ENCODE peak calls at places on chromosome 16, in five cellular contexts. One of them, this sample, is unnamed. For H3K4me1, the result is how much of the 10 kb centered on the place peaks cover.

GRCh38 chr16:83215417-83216001 is 588.7 kb downstream of the CDH13 start:
- DNase-seq in OCI-LY7: peak
- DNase-seq in neural progenitor cell: peak
- DNase-seq in hepatocyte: peak
- DNase-seq in PC-9: peak
- DNase-seq in this sample: peak

GRCh38 chr16:70767377-70768204 is 33.4 kb downstream of the VAC14 start:
- DNase-seq in OCI-LY7: no peak
- DNase-seq in neural progenitor cell: no peak
- DNase-seq in hepatocyte: no peak
- DNase-seq in PC-9: peak
- DNase-seq in this sample: peak

GRCh38 chr16:12320298-12320706 is 343.8 kb downstream of the SNX29 start:
- DNase-seq in OCI-LY7: peak
- DNase-seq in neural progenitor cell: no peak
- DNase-seq in hepatocyte: no peak
- DNase-seq in PC-9: no peak
- DNase-seq in this sample: peak

GRCh38 chr16:65722429-65722828 is 600.6 kb upstream of the CDH11 start:
- DNase-seq in OCI-LY7: no peak
- DNase-seq in neural progenitor cell: no peak
- DNase-seq in hepatocyte: no peak
- DNase-seq in PC-9: no peak
- DNase-seq in this sample: no peak

GRCh38 chr16:11677451-11677951 is 9.2 kb downstream of the SNN start:
- DNase-seq in OCI-LY7: peak
- DNase-seq in neural progenitor cell: no peak
- DNase-seq in hepatocyte: no peak
- DNase-seq in PC-9: no peak
- DNase-seq in this sample: peak

GRCh38 chr16:87420401-87421368 is 28.5 kb downstream of the MAP1LC3B start:
- DNase-seq in OCI-LY7: peak
- DNase-seq in neural progenitor cell: no peak
- DNase-seq in hepatocyte: no peak
- DNase-seq in PC-9: no peak
- DNase-seq in this sample: no peak

GRCh38 chr16:87645802-87646201 is 43.5 kb downstream of the JPH3 start:
- DNase-seq in OCI-LY7: no peak
- DNase-seq in neural progenitor cell: no peak
- DNase-seq in hepatocyte: no peak
- DNase-seq in PC-9: no peak
- DNase-seq in this sample: peak

GRCh38 chr16:12511308-12511707 is 292.4 kb downstream of the CPPED1 start:
- DNase-seq in OCI-LY7: no peak
- DNase-seq in neural progenitor cell: no peak
- DNase-seq in hepatocyte: no peak
- DNase-seq in PC-9: no peak
- DNase-seq in this sample: no peak

GRCh38 chr16:69762843-69763556 is 868 bp downstream of the WWP2 start:
- DNase-seq in OCI-LY7: peak
- DNase-seq in neural progenitor cell: peak
- DNase-seq in hepatocyte: peak
- DNase-seq in PC-9: no peak
- DNase-seq in this sample: no peak

GRCh38 chr16:19095699-19096098 is 18.1 kb upstream of the ITPRIPL2 start:
- DNase-seq in OCI-LY7: no peak
- DNase-seq in neural progenitor cell: no peak
- DNase-seq in hepatocyte: no peak
- DNase-seq in PC-9: peak
- DNase-seq in this sample: no peak

GRCh38 chr16:27776556-27776955 is 226.6 kb downstream of the KATNIP start:
- DNase-seq in OCI-LY7: no peak
- DNase-seq in neural progenitor cell: no peak
- DNase-seq in hepatocyte: no peak
- DNase-seq in PC-9: no peak
- DNase-seq in this sample: peak

GRCh38 chr16:4113358-4114256 is 2.6 kb downstream of the ADCY9 start:
- DNase-seq in OCI-LY7: no peak
- DNase-seq in neural progenitor cell: no peak
- DNase-seq in hepatocyte: no peak
- DNase-seq in PC-9: no peak
- DNase-seq in this sample: peak

GRCh38 chr16:76527244-76527643 is 250.0 kb downstream of the CNTNAP4 start:
- DNase-seq in OCI-LY7: no peak
- DNase-seq in neural progenitor cell: no peak
- DNase-seq in hepatocyte: no peak
- DNase-seq in PC-9: no peak
- DNase-seq in this sample: no peak

GRCh38 chr16:86044881-86045600 is 146.1 kb downstream of the IRF8 start:
- DNase-seq in OCI-LY7: peak
- DNase-seq in neural progenitor cell: no peak
- DNase-seq in hepatocyte: no peak
- DNase-seq in PC-9: no peak
- DNase-seq in this sample: no peak

GRCh38 chr16:87778830-87779579 is 13.2 kb upstream of the KLHDC4 start:
- DNase-seq in OCI-LY7: peak
- DNase-seq in neural progenitor cell: peak
- DNase-seq in hepatocyte: peak
- DNase-seq in PC-9: peak
- DNase-seq in this sample: peak

GRCh38 chr16:85506358-85506911 is 106.7 kb upstream of the GSE1 start:
- DNase-seq in OCI-LY7: no peak
- DNase-seq in neural progenitor cell: no peak
- DNase-seq in hepatocyte: no peak
- DNase-seq in PC-9: no peak
- DNase-seq in this sample: no peak

GRCh38 chr16:55179858-55180585 is 144.0 kb upstream of the IRX6 start:
- DNase-seq in OCI-LY7: no peak
- DNase-seq in neural progenitor cell: peak
- DNase-seq in hepatocyte: no peak
- DNase-seq in PC-9: no peak
- DNase-seq in this sample: no peak

GRCh38 chr16:2194166-2194834 is 2.1 kb downstream of the CASKIN1 start:
- DNase-seq in OCI-LY7: no peak
- DNase-seq in neural progenitor cell: peak
- DNase-seq in hepatocyte: peak
- DNase-seq in PC-9: peak
- DNase-seq in this sample: peak

GRCh38 chr16:71507061-71507460 is 17.9 kb upstream of the ZNF19 start:
- DNase-seq in OCI-LY7: no peak
- DNase-seq in neural progenitor cell: no peak
- DNase-seq in hepatocyte: no peak
- DNase-seq in PC-9: no peak
- DNase-seq in this sample: no peak

GRCh38 chr16:27238591-27238990 is 30.0 kb downstream of the NSMCE1 start:
- DNase-seq in OCI-LY7: no peak
- DNase-seq in neural progenitor cell: no peak
- DNase-seq in hepatocyte: no peak
- DNase-seq in PC-9: no peak
- DNase-seq in this sample: peak

GRCh38 chr16:87582221-87582965 is 19.9 kb upstream of the JPH3 start:
- DNase-seq in OCI-LY7: no peak
- DNase-seq in neural progenitor cell: peak
- DNase-seq in hepatocyte: no peak
- DNase-seq in PC-9: peak
- DNase-seq in this sample: peak

GRCh38 chr16:65120811-65121721 is 797 bp downstream of the CDH11 start:
- DNase-seq in OCI-LY7: no peak
- DNase-seq in neural progenitor cell: peak
- DNase-seq in hepatocyte: peak
- DNase-seq in PC-9: no peak
- DNase-seq in this sample: peak

GRCh38 chr16:30977502-30977901 is 7.5 kb upstream of the HSD3B7 start:
- DNase-seq in OCI-LY7: no peak
- DNase-seq in neural progenitor cell: peak
- DNase-seq in hepatocyte: no peak
- DNase-seq in PC-9: no peak
- DNase-seq in this sample: no peak

GRCh38 chr16:3745751-3746355 is 28.5 kb upstream of the TRAP1 start:
- DNase-seq in OCI-LY7: no peak
- DNase-seq in neural progenitor cell: no peak
- DNase-seq in hepatocyte: no peak
- DNase-seq in PC-9: no peak
- DNase-seq in this sample: peak

GRCh38 chr16:9827062-9827752 is 355.0 kb downstream of the GRIN2A start:
- DNase-seq in OCI-LY7: no peak
- DNase-seq in neural progenitor cell: peak
- DNase-seq in hepatocyte: no peak
- DNase-seq in PC-9: no peak
- DNase-seq in this sample: no peak

GRCh38 chr16:85151603-85152413 is 39.5 kb upstream of the CIBAR2 start:
- DNase-seq in OCI-LY7: no peak
- DNase-seq in neural progenitor cell: no peak
- DNase-seq in hepatocyte: peak
- DNase-seq in PC-9: peak
- DNase-seq in this sample: peak

GRCh38 chr16:73447850-73448249 is 399.9 kb upstream of the ZFHX3 start:
- DNase-seq in OCI-LY7: no peak
- DNase-seq in neural progenitor cell: no peak
- DNase-seq in hepatocyte: no peak
- DNase-seq in PC-9: no peak
- DNase-seq in this sample: no peak

GRCh38 chr16:66366433-66367299 is at the start of gene CDH5:
- DNase-seq in OCI-LY7: no peak
- DNase-seq in neural progenitor cell: no peak
- DNase-seq in hepatocyte: no peak
- DNase-seq in PC-9: no peak
- DNase-seq in this sample: no peak

GRCh38 chr16:10862432-10862831 is 14.6 kb upstream of the CIITA start:
- DNase-seq in OCI-LY7: no peak
- DNase-seq in neural progenitor cell: no peak
- DNase-seq in hepatocyte: no peak
- DNase-seq in PC-9: peak
- DNase-seq in this sample: peak

GRCh38 chr16:70304892-70305448 is 6.0 kb downstream of the DDX19B start:
- DNase-seq in OCI-LY7: no peak
- DNase-seq in neural progenitor cell: no peak
- DNase-seq in hepatocyte: no peak
- DNase-seq in PC-9: peak
- DNase-seq in this sample: peak

GRCh38 chr16:68086860-68087268 is 1.7 kb downstream of the NFATC3 start:
- DNase-seq in OCI-LY7: no peak
- DNase-seq in neural progenitor cell: no peak
- DNase-seq in hepatocyte: no peak
- DNase-seq in PC-9: no peak
- DNase-seq in this sample: no peak

GRCh38 chr16:68086336-68086821 is 1.2 kb downstream of the NFATC3 start:
- DNase-seq in OCI-LY7: no peak
- DNase-seq in neural progenitor cell: peak
- DNase-seq in hepatocyte: no peak
- DNase-seq in PC-9: no peak
- DNase-seq in this sample: peak

GRCh38 chr16:68084504-68085258 is 489 bp upstream of the NFATC3 start:
- DNase-seq in OCI-LY7: peak
- DNase-seq in neural progenitor cell: peak
- DNase-seq in hepatocyte: peak
- DNase-seq in PC-9: peak
- DNase-seq in this sample: peak

GRCh38 chr16:68083861-68084503 is 1.2 kb upstream of the NFATC3 start:
- DNase-seq in OCI-LY7: no peak
- DNase-seq in neural progenitor cell: peak
- DNase-seq in hepatocyte: peak
- DNase-seq in PC-9: peak
- DNase-seq in this sample: peak

GRCh38 chr16:68085259-68086071 is at the start of gene NFATC3:
- DNase-seq in OCI-LY7: peak
- DNase-seq in neural progenitor cell: peak
- DNase-seq in hepatocyte: peak
- DNase-seq in PC-9: peak
- DNase-seq in this sample: peak
- H3K4me1 ChIP-seq in OCI-LY7: half or more
- H3K4me1 ChIP-seq in neural progenitor cell: under half
- H3K4me1 ChIP-seq in hepatocyte: under half
- H3K4me1 ChIP-seq in PC-9: under half
- H3K4me1 ChIP-seq in this sample: under half

GRCh38 chr16:58409316-58409973 is 17.2 kb downstream of the GINS3 start:
- DNase-seq in OCI-LY7: no peak
- DNase-seq in neural progenitor cell: no peak
- DNase-seq in hepatocyte: no peak
- DNase-seq in PC-9: peak
- DNase-seq in this sample: peak
- H3K4me2 ChIP-seq in OCI-LY7: no peak
- H3K4me2 ChIP-seq in neural progenitor cell: peak
- H3K4me2 ChIP-seq in hepatocyte: no peak
- H3K4me2 ChIP-seq in PC-9: peak
- H3K4me2 ChIP-seq in this sample: no peak

GRCh38 chr16:80585764-80586163 is 45.0 kb downstream of the DYNLRB2 start:
- DNase-seq in OCI-LY7: no peak
- DNase-seq in neural progenitor cell: no peak
- DNase-seq in hepatocyte: no peak
- DNase-seq in PC-9: no peak
- DNase-seq in this sample: no peak

GRCh38 chr16:80583466-80583865 is 42.7 kb downstream of the DYNLRB2 start:
- DNase-seq in OCI-LY7: no peak
- DNase-seq in neural progenitor cell: no peak
- DNase-seq in hepatocyte: no peak
- DNase-seq in PC-9: no peak
- DNase-seq in this sample: no peak

GRCh38 chr16:80577485-80578280 is 36.9 kb downstream of the DYNLRB2 start:
- DNase-seq in OCI-LY7: no peak
- DNase-seq in neural progenitor cell: no peak
- DNase-seq in hepatocyte: peak
- DNase-seq in PC-9: no peak
- DNase-seq in this sample: no peak

GRCh38 chr16:80576343-80576912 is 35.6 kb downstream of the DYNLRB2 start:
- DNase-seq in OCI-LY7: no peak
- DNase-seq in neural progenitor cell: no peak
- DNase-seq in hepatocyte: no peak
- DNase-seq in PC-9: no peak
- DNase-seq in this sample: no peak

GRCh38 chr16:80580109-80580832 is 39.5 kb downstream of the DYNLRB2 start:
- DNase-seq in OCI-LY7: no peak
- DNase-seq in neural progenitor cell: no peak
- DNase-seq in hepatocyte: no peak
- DNase-seq in PC-9: no peak
- DNase-seq in this sample: peak
- TF ChIP-seq CTCF in OCI-LY7: no peak
- TF ChIP-seq CTCF in neural progenitor cell: no peak
- TF ChIP-seq CTCF in hepatocyte: no peak
- TF ChIP-seq CTCF in PC-9: no peak
- TF ChIP-seq CTCF in this sample: no peak

GRCh38 chr16:22302776-22303363 is 5.7 kb downstream of the POLR3E start:
- DNase-seq in OCI-LY7: no peak
- DNase-seq in neural progenitor cell: no peak
- DNase-seq in hepatocyte: no peak
- DNase-seq in PC-9: no peak
- DNase-seq in this sample: peak

GRCh38 chr16:22306788-22307187 is 9.6 kb downstream of the POLR3E start:
- DNase-seq in OCI-LY7: no peak
- DNase-seq in neural progenitor cell: no peak
- DNase-seq in hepatocyte: no peak
- DNase-seq in PC-9: no peak
- DNase-seq in this sample: no peak

GRCh38 chr16:22300427-22301071 is 3.3 kb downstream of the POLR3E start:
- DNase-seq in OCI-LY7: peak
- DNase-seq in neural progenitor cell: peak
- DNase-seq in hepatocyte: peak
- DNase-seq in PC-9: peak
- DNase-seq in this sample: peak

GRCh38 chr16:22307838-22308237 is 10.6 kb downstream of the POLR3E start:
- DNase-seq in OCI-LY7: no peak
- DNase-seq in neural progenitor cell: no peak
- DNase-seq in hepatocyte: no peak
- DNase-seq in PC-9: no peak
- DNase-seq in this sample: no peak

GRCh38 chr16:22304411-22304810 is 7.2 kb downstream of the POLR3E start:
- DNase-seq in OCI-LY7: no peak
- DNase-seq in neural progenitor cell: no peak
- DNase-seq in hepatocyte: no peak
- DNase-seq in PC-9: no peak
- DNase-seq in this sample: peak
- H3K4me1 ChIP-seq in OCI-LY7: under half
- H3K4me1 ChIP-seq in neural progenitor cell: under half
- H3K4me1 ChIP-seq in hepatocyte: under half
- H3K4me1 ChIP-seq in PC-9: under half
- H3K4me1 ChIP-seq in this sample: under half

This sample was measured in osteoblast.